ENCODE peak calls at places on chromosomes 6 and 20, in seven cellular contexts. E is stomach; Q is heart right ventricle; P is CD8-positive, alpha-beta T cell; Z is pancreas; W is esophagus squamous epithelium; K is fibroblast of mammary gland. X is an unnamed sample.

GRCh38 chr20:48421547-48421946 is 406.3 kb downstream of the PREX1 start:
- DNase-seq in E (no peak), Q (no peak), Z (no peak), W (no peak), P (no peak), K (no peak), X (no peak)

GRCh38 chr6:53347250-53347920 is 1.4 kb downstream of the ELOVL5 start:
- DNase-seq in Z (no peak), W (no peak), Q (no peak), E (no peak), K (peak; percentile 41), P (peak; percentile 64), X (no peak)

GRCh38 chr6:139925894-139926641 is 551.6 kb upstream of the CITED2 start:
- DNase-seq in W (no peak), Z (no peak), P (no peak), E (no peak), K (peak; percentile 98), Q (no peak), X (peak; percentile 27)

GRCh38 chr6:121260651-121261102 is 73.6 kb downstream of the TBC1D32 start:
- DNase-seq in W (no peak), P (no peak), E (no peak), Q (peak; percentile 59), Z (no peak), K (peak; percentile 86), X (no peak)

GRCh38 chr20:37984018-37984785 is 49.1 kb downstream of the TTI1 start:
- DNase-seq in Z (no peak), E (peak; percentile 40), K (no peak), W (no peak), P (no peak), Q (peak; percentile 25), X (peak; percentile 19)

GRCh38 chr6:43883698-43884659 is 114.0 kb downstream of the VEGFA start:
- DNase-seq in Z (no peak), Q (no peak), W (no peak), K (no peak), E (peak; percentile 49), P (no peak), X (no peak)

GRCh38 chr6:141700836-141701235 is 431.9 kb upstream of the GJE1 start:
- DNase-seq in P (no peak), E (no peak), Q (no peak), K (no peak), Z (no peak), W (no peak), X (no peak)

GRCh38 chr6:136586295-136586694 is 36.1 kb upstream of the MAP7 start:
- DNase-seq in W (no peak), P (no peak), E (no peak), Z (no peak), Q (no peak), K (peak; percentile 98), X (peak; percentile 54)

GRCh38 chr20:17835941-17836861 is 132.4 kb downstream of the SNX5 start:
- DNase-seq in K (peak; percentile 96), E (no peak), P (no peak), Z (no peak), Q (peak; percentile 87), W (no peak), X (peak; percentile 88)

GRCh38 chr6:56065408-56065807 is 182.0 kb downstream of the COL21A1 start:
- DNase-seq in Q (no peak), K (no peak), Z (no peak), W (no peak), E (no peak), P (no peak), X (no peak)

GRCh38 chr6:165321150-165321549 is 11.7 kb upstream of the C6orf118 start:
- DNase-seq in P (no peak), E (no peak), K (no peak), W (no peak), Z (no peak), Q (no peak), X (no peak)

GRCh38 chr6:154458565-154459475 is 51.7 kb downstream of the CNKSR3 start:
- DNase-seq in Z (no peak), Q (no peak), P (no peak), E (no peak), W (no peak), K (peak; percentile 75), X (no peak)

GRCh38 chr6:16174368-16175078 is 45.6 kb downstream of the MYLIP start:
- DNase-seq in Z (no peak), K (no peak), P (no peak), Q (no peak), W (no peak), E (no peak), X (no peak)

GRCh38 chr20:39835040-39835842 is 853.8 kb downstream of the MAFB start:
- DNase-seq in W (no peak), E (no peak), Q (peak; percentile 16), K (no peak), P (no peak), Z (no peak), X (peak; percentile 22)

GRCh38 chr20:58895796-58896180 is 43.3 kb downstream of the GNAS start:
- DNase-seq in W (no peak), Q (no peak), P (no peak), K (no peak), Z (no peak), E (no peak), X (no peak)

GRCh38 chr6:157124855-157125254 is 198.5 kb downstream of the TMEM242 start:
- DNase-seq in E (no peak), P (no peak), Q (no peak), W (no peak), K (no peak), Z (no peak), X (no peak)
- H3K4me3 ChIP-seq in E (no peak overlapping the region), P (no peak overlapping the region), Q (no peak overlapping the region), W (no peak overlapping the region), K (no peak overlapping the region), Z (no peak overlapping the region), X (no peak overlapping the region)

GRCh38 chr20:3472105-3472504 is 1.3 kb downstream of the ATRN start:
- DNase-seq in Q (no peak), P (no peak), Z (no peak), K (no peak), W (no peak), E (no peak), X (no peak)
- H3K4me3 ChIP-seq in Q (peak overlapping the region; percentile 99), P (peak overlapping the region; percentile 86), Z (peak overlapping the region; percentile 99), K (peak overlapping the region; percentile 85), W (peak overlapping the region; percentile 86), E (peak overlapping the region; percentile 90), X (peak overlapping the region; percentile 98)

DNA sequence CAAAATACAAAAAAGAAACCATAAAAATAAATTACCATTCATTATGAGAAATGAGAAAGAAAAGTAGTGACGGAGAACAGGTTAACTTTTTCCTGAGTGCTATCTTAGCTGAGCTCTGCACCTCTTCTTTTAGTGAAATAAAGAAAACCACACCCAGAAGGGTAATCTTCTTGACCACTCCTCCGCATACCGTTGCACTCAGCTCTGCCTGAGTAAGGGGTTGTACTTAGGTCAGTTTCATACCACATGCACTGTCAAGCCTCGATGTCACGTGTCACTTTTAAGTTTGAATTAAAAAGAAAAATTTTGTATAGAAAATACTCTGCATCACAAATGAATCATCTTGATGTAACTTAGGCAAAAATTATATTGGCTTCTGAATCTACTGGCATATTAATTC is 2.8 kb downstream of the EZR start:
- DNase-seq in Z (no peak), P (peak; percentile 19), E (no peak), Q (no peak), K (no peak), W (no peak), X (no peak)
- H3K4me3 ChIP-seq in Z (peak overlapping the region; percentile 82), P (peak overlapping the region; percentile 23), E (peak overlapping the region; percentile 87), Q (peak overlapping the region; percentile 57), K (peak overlapping the region; percentile 57), W (peak overlapping the region; percentile 97), X (no peak overlapping the region)

GRCh38 chr6:3247255-3248146 is 11.2 kb upstream of the PSMG4 start:
- DNase-seq in E (peak; percentile 46), P (no peak), Z (peak; percentile 54), Q (peak; percentile 44), K (peak; percentile 82), W (no peak), X (peak; percentile 65)
- H3K4me3 ChIP-seq in E (peak overlapping the region; percentile 39), P (no peak overlapping the region), Z (peak overlapping the region; percentile 26), Q (peak overlapping the region; percentile 21), K (peak overlapping the region; percentile 42), W (peak overlapping the region; percentile 31), X (peak overlapping the region; percentile 35)

DNA sequence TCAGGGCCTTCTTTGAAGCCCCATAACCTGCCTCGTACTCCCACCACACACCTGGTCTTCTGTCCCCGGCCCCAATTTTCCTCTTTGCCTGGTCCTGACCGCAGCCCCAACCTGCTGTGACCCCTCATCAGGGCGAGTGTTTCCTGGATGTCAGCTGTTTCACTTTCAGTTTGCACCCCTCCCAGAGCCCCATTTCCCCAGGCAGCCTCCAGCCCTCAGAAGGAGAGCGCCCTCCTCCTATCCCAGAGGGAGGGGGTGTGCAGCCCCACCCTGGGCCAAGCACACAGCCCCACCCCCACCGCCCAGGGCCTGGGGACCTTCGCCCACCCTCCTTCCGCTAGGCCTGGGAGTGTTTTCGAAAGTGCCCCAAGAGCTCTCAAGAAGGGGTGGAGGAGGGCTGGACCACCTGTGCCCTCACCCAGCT is 1.5 kb downstream of the BAK1 start:
- DNase-seq in E (peak; percentile 46), P (peak; percentile 62), W (no peak), Z (no peak), Q (no peak), K (no peak), X (no peak)
- H3K4me3 ChIP-seq in E (peak overlapping the region; percentile 64), P (peak overlapping the region; percentile 97), W (peak overlapping the region; percentile 79), Z (peak overlapping the region; percentile 71), Q (peak overlapping the region; percentile 87), K (peak overlapping the region; percentile 22), X (no peak overlapping the region)

GRCh38 chr6:45757443-45758121 is 258.1 kb downstream of the CLIC5 start:
- DNase-seq in W (no peak), Z (no peak), Q (no peak), E (no peak), K (peak; percentile 37), P (no peak), X (no peak)
- H3K4me3 ChIP-seq in W (no peak overlapping the region), Z (no peak overlapping the region), Q (no peak overlapping the region), E (no peak overlapping the region), K (no peak overlapping the region), P (no peak overlapping the region), X (no peak overlapping the region)

DNA sequence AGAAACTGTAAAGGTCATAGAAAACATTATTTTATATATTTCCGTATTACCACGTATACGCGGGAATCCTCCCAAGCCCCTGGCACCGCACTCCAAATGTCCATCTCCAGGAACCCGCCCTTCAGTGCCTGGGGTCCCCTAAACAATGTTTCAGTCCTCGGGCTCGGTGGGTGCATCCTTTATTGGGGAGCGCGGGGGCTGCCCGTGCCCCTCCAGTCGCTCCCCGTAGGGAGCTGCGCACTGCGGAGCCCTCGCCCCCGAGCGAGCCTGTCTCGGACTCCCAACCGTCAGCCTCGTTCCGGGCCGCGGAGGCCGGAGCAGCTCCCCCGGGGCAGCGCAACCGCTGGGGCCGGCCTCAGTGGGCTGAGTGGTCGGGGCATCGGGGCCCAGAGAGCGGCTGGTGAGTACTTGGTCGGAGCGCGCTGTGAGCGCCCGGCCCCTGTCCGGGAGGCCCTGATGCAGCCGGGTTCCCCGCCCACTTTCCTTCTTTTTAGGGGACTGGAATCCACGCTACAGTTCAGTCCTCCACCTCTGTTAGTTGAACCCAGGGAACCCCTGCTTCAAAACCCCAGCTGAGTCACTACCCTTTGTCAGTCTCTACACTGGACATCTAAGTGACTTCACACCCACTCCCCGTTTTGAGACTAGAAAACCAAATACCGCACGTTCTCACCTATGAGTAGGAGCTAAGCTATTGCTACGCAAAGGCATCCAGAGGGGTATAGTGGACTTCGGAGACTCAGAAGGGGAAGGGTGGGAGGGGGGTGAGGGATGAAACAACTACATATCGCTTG is at the start of gene DNAH8:
- DNase-seq in E (no peak), K (no peak), Z (no peak), W (no peak), Q (no peak), P (peak; percentile 54), X (no peak)
- H3K4me3 ChIP-seq in E (peak within 1 kb of the TSS; percentile 36), K (peak within 1 kb of the TSS; percentile 3), Z (peak within 1 kb of the TSS; percentile 26), W (peak within 1 kb of the TSS; percentile 40), Q (peak within 1 kb of the TSS; percentile 25), P (peak within 1 kb of the TSS; percentile 40), X (peak within 1 kb of the TSS; percentile 0)